ENCODE peak calls at places on chromosomes 4 and X, in four cellular contexts. Y, G, W and Z are unnamed samples.

GRCh38 chr4:73944061-73944875 is 37.6 kb downstream of the PF4 start:
- DNase-seq in Y (peak), G (no peak), W (peak), Z (no peak)

GRCh38 chr4:3612275-3612674 is 80.1 kb upstream of the LRPAP1 start:
- DNase-seq in Y (no peak), G (no peak), W (no peak), Z (no peak)

GRCh38 chr4:157700898-157701694 is 471.7 kb downstream of the GASK1B start:
- DNase-seq in Y (peak), G (no peak), W (peak), Z (no peak)

GRCh38 chr4:155612074-155612473 is 54.6 kb upstream of the GUCY1A1 start:
- DNase-seq in Y (no peak), G (no peak), W (no peak), Z (no peak)

GRCh38 chrX:151176351-151176750 is at the start of gene GPR50:
- DNase-seq in Y (no peak), G (no peak), W (no peak), Z (no peak)

GRCh38 chr4:106369456-106370060 is 980 bp upstream of the GIMD1 start:
- DNase-seq in Y (peak), G (peak), W (peak), Z (peak)

GRCh38 chrX:84320606-84321005 is 132.6 kb upstream of the RPS6KA6 start:
- DNase-seq in Y (no peak), G (no peak), W (no peak), Z (no peak)

GRCh38 chr4:145843651-145844050 is 95.0 kb downstream of the ZNF827 start:
- DNase-seq in Y (no peak), G (no peak), W (no peak), Z (no peak)

GRCh38 chr4:121041307-121042090 is 30.8 kb downstream of the NDNF start:
- DNase-seq in Y (no peak), G (peak), W (no peak), Z (no peak)

GRCh38 chrX:52608961-52609360 is 45.7 kb downstream of the SSX7 start:
- DNase-seq in Y (no peak), G (no peak), W (no peak), Z (no peak)

GRCh38 chrX:68634649-68635227 is 12.7 kb upstream of the STARD8 start:
- DNase-seq in Y (no peak), G (no peak), W (no peak), Z (no peak)

GRCh38 chr4:31692407-31692940 is 972.3 kb downstream of the PCDH7 start:
- DNase-seq in Y (no peak), G (no peak), W (peak), Z (no peak)

GRCh38 chr4:41050840-41051775 is 163.2 kb downstream of the APBB2 start:
- DNase-seq in Y (no peak), G (no peak), W (no peak), Z (no peak)

GRCh38 chrX:120213438-120214265 is 37.0 kb upstream of the ZBTB33 start:
- DNase-seq in Y (peak), G (peak), W (peak), Z (peak)

GRCh38 chrX:39759526-39760224 is 338.1 kb downstream of the BCOR start:
- DNase-seq in Y (peak), G (no peak), W (peak), Z (no peak)

GRCh38 chrX:20233336-20233735 is 33.4 kb downstream of the RPS6KA3 start:
- DNase-seq in Y (no peak), G (no peak), W (no peak), Z (no peak)

DNA sequence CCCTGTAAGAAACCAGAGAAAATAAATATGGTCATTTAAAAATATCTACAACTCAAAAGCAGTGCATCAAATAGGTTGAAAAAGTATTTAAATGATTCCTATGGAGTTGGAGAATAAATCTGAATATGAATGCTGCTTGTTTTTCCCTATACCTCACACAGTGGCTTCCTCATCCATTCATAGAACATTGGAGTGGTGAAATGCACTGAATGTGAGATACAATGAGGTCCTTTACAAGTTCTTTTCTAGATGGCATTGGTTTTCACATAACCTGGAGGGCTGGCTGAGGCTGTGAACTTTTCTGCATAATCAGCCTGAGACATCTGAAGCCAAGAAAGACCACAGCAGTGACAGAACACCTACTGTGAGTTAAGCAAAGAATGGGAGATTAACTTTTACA is 279.1 kb upstream of the NRK start:
- DNase-seq in Y (no peak), G (no peak), W (no peak), Z (no peak)
- H3K4me3 ChIP-seq in Y (no peak), G (no peak), W (no peak), Z (no peak)

DNA sequence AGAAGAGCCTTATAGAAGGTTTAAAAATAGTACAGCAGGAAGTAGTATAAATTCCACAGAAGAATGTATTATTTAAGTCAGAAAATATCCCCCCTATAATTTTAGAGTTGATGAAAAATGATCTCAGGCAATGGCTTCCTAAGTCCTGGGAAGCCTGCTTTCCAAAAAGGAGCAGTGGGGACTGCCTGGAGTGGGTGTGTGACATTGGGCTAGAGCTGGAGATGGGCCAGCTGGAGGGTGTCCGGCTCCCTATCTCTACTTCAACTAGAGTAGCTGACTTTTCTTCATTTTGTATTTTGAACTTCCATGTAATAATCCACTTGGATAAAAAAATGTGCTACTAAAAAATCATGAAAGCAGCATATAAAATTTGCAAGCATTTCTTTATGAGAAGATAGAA is 253.9 kb downstream of the ANK2 start:
- DNase-seq in Y (no peak), G (no peak), W (no peak), Z (no peak)
- H3K4me3 ChIP-seq in Y (no peak), G (no peak), W (no peak), Z (no peak)

DNA sequence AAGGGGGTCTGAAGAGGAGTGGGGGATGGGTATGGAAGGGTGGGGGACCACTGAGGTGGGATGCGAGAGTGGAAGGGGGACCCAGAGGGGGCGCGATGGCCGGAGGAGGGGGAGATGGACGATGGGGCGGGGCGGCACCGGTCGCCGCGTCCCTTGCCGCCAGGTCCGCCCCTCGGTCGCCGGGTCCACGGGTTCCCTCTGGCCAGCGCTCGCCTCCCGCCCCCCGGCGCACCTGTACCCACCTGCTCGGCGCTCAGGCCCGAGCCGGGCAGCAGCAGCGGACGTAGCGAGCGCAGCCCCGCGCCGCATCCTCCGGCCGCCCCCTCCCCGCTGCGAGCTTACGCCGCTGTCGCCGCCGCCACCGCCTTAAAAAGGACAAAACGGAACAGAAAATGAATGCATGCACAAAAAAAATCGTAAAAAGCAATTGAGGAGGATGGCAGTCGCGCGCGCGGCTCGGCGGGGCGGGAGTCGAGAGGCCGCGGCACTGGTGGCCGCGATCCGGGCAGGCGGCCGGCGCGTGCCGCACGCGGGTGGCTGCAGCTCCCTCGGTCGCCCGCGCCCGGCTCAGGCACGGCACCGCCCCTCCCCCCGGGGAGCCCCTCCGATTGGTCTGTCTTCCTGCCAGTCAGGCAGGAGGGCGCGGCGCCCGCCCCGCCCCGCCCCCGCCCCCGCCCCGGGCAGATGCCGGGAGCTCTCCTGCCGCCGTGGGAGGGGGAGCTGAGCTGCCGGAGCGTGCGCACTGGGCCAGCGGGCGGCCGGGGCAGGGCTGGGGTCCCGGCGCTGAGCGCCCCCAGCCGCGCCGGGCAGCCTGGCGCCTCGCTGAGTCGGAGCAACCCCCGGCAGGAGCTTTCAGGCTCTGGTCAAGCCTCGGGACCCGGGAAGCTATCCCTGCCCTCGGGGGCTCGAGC is at the start of gene JAKMIP1:
- DNase-seq in Y (peak), G (peak), W (peak), Z (no peak)
- H3K4me3 ChIP-seq in Y (peak), G (peak), W (peak), Z (peak)

GRCh38 chr4:118740869-118741268 is 55.7 kb downstream of the METTL14 start:
- DNase-seq in Y (no peak), G (peak), W (peak), Z (no peak)
- H3K4me3 ChIP-seq in Y (no peak), G (no peak), W (no peak), Z (no peak)

DNA sequence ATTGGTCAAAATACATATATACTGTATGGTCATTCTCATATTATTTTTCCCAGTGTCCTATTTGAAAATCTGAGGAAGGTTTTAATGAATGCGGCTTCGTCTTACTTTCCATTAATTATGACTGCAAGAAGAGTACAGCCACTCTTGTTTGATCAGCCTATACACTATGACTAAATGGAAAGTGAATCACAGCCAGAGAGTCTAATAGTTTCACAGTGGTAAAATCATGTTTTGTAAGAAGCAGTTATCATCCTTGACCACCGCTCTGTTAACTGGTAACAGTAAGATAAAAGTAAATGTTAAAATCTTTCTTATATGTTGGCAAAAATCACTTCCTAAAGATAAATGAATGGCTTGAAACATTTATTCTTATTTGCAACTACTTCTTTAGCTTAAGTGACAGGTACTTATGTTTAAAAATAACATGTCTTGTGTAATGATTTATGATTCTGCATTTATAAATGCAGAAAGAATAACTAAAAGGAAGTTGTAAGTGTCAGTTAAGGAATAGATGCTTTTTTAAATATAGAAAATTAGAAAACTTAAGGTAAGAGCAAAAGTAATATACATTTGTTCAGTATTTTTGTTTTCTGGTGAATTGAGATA is 13.3 kb downstream of the GALNT7 start:
- DNase-seq in Y (peak), G (no peak), W (peak), Z (no peak)
- H3K4me3 ChIP-seq in Y (no peak), G (no peak), W (no peak), Z (no peak)